ENCODE peak calls at places on chromosomes 4 and X, in eight cellular contexts. R is H9; A is sigmoid colon; S is CD8-positive, alpha-beta T cell; Z is aorta; O is right cardiac atrium; B is A549; Y is GM23248. K is an unnamed sample.

GRCh38 chr4:173516621-173517612 is 13.1 kb downstream of the HAND2 start:
- DNase-seq in Z (no peak), S (no peak), O (peak; percentile 63), A (peak; percentile 83), R (peak; percentile 71), B (no peak), Y (no peak), K (no peak)

GRCh38 chr4:71648448-71648847 is 135.4 kb downstream of the GC start:
- DNase-seq in Y (no peak), B (no peak), Z (no peak), S (no peak), R (no peak), O (no peak), A (no peak), K (no peak)

GRCh38 chrX:68671221-68671620 is 23.8 kb downstream of the STARD8 start:
- DNase-seq in O (no peak), Y (no peak), Z (no peak), A (no peak), B (no peak), S (no peak), R (no peak), K (no peak)

GRCh38 chrX:14964500-14964899 is 91.3 kb downstream of the MOSPD2 start:
- DNase-seq in Y (peak; percentile 40), S (no peak), A (no peak), R (no peak), Z (no peak), B (peak; percentile 3), O (no peak), K (no peak)

GRCh38 chrX:134526399-134526798 is 66.4 kb downstream of the HPRT1 start:
- DNase-seq in B (no peak), O (no peak), S (no peak), Y (peak; percentile 28), R (no peak), A (no peak), Z (no peak), K (no peak)

GRCh38 chr4:45985038-45985437 is 138.8 kb downstream of the GABRG1 start:
- DNase-seq in B (no peak), S (no peak), O (no peak), Y (no peak), A (no peak), Z (no peak), R (no peak), K (no peak)

GRCh38 chr4:174592985-174593335 is 70.7 kb upstream of the HPGD start:
- DNase-seq in R (no peak), S (no peak), Z (no peak), A (no peak), B (peak; percentile 14), O (no peak), Y (peak; percentile 84), K (no peak)

GRCh38 chr4:129668092-129668491 is 572.1 kb downstream of the C4orf33 start:
- DNase-seq in B (no peak), A (no peak), Z (no peak), Y (no peak), O (no peak), R (no peak), S (no peak), K (no peak)

GRCh38 chrX:40928076-40928475 is 157.2 kb upstream of the USP9X start:
- DNase-seq in Y (no peak), Z (no peak), O (no peak), R (no peak), B (no peak), A (no peak), S (no peak), K (no peak)

GRCh38 chrX:104041003-104041402 is 1.2 kb downstream of the H2BW2 start:
- DNase-seq in Y (no peak), A (no peak), O (no peak), S (no peak), Z (no peak), R (no peak), B (no peak), K (no peak)

GRCh38 chrX:17395154-17395553 is 20.2 kb downstream of the NHS start:
- DNase-seq in S (no peak), B (no peak), Y (peak; percentile 27), O (no peak), R (no peak), A (no peak), Z (no peak), K (no peak)

GRCh38 chr4:90226734-90227133 is 99.5 kb downstream of the CCSER1 start:
- DNase-seq in B (no peak), O (no peak), Y (peak; percentile 2), Z (no peak), A (no peak), R (no peak), S (no peak), K (peak; percentile 45)

GRCh38 chrX:129523076-129524055 is at the start of gene SMARCA1:
- DNase-seq in A (peak; percentile 86), R (peak; percentile 63), S (no peak), Y (peak; percentile 43), O (peak; percentile 75), B (peak; percentile 79), Z (peak; percentile 81), K (peak; percentile 87)

GRCh38 chr4:141713185-141713584 is 76.8 kb downstream of the IL15 start:
- DNase-seq in B (no peak), O (no peak), Y (peak; percentile 3), A (no peak), S (no peak), Z (no peak), R (no peak), K (no peak)

GRCh38 chrX:16712116-16712824 is at the start of gene CTPS2:
- DNase-seq in R (peak; percentile 73), Z (peak; percentile 88), O (peak; percentile 83), Y (peak; percentile 75), S (peak; percentile 15), A (peak; percentile 85), B (peak; percentile 69), K (peak; percentile 55)

GRCh38 chrX:118519411-118520205 is 24.0 kb downstream of the DOCK11 start:
- DNase-seq in B (no peak), R (no peak), Z (no peak), O (no peak), A (no peak), Y (peak; percentile 71), S (no peak), K (no peak)

GRCh38 chr4:183182873-183183725 is 84.0 kb downstream of the WWC2 start:
- DNase-seq in S (no peak), A (no peak), O (peak; percentile 65), R (peak; percentile 94), Z (no peak), Y (peak; percentile 92), B (peak; percentile 61), K (peak; percentile 73)

GRCh38 chr4:40264995-40265909 is 68.4 kb downstream of the RHOH start:
- DNase-seq in R (no peak), Z (no peak), B (no peak), A (no peak), O (peak; percentile 73), S (peak; percentile 43), Y (no peak), K (peak; percentile 50)

GRCh38 chrX:103248553-103248952 is 6.4 kb downstream of the TCEAL8 start:
- DNase-seq in A (no peak), Y (peak; percentile 24), B (peak; percentile 16), Z (no peak), R (no peak), S (no peak), O (no peak), K (no peak)

GRCh38 chrX:122913134-122913533 is 270.9 kb upstream of the GRIA3 start:
- DNase-seq in S (no peak), O (no peak), B (no peak), Z (no peak), R (no peak), A (no peak), Y (no peak), K (no peak)

GRCh38 chr4:22607382-22607781 is 85.4 kb upstream of the GBA3 start:
- DNase-seq in A (peak; percentile 71), Y (peak; percentile 52), Z (no peak), S (peak; percentile 13), R (peak; percentile 52), B (peak; percentile 38), O (peak; percentile 75), K (peak; percentile 59)

GRCh38 chr4:83660578-83660977 is 124.7 kb downstream of the GPAT3 start:
- DNase-seq in S (no peak), B (no peak), O (no peak), Z (no peak), A (no peak), R (no peak), Y (no peak), K (no peak)

GRCh38 chr4:56130609-56131150 is 181.9 kb downstream of the CEP135 start:
- DNase-seq in S (no peak), B (no peak), R (no peak), Z (no peak), O (no peak), A (no peak), Y (peak; percentile 23), K (no peak)

DNA sequence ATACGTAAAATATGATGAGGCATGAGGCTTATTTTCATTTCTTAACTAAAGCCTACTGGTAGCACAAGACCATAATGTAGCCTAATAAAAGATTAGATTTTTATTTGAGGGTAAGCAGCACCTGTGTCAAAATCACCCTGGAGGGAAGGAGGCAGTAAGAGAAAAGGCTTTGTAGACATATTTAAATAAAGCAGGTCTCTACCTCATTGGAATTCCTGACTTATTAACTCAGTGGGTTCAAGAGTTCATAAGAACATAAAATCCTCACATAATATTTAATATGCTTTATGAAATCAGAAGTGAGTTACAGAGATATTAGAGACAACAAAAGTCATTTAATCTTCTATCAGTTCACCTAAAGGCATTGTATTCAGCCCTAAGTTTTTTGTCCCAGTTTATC is 261.6 kb upstream of the ANKRD50 start:
- DNase-seq in O (no peak), S (no peak), Y (no peak), R (no peak), B (no peak), A (no peak), Z (no peak), K (no peak)
- H3K4me1 ChIP-seq in O (no peaks in the 10 kb centered on the region), S (no peaks in the 10 kb centered on the region), Y (peaks cover 11% of the 10 kb centered on the region), R (no peaks in the 10 kb centered on the region), B (no peaks in the 10 kb centered on the region), A (no peaks in the 10 kb centered on the region), Z (no peaks in the 10 kb centered on the region), K (no peaks in the 10 kb centered on the region)

GRCh38 chr4:3040447-3041191 is 33.7 kb downstream of the HTT-AS start:
- DNase-seq in Z (no peak), R (no peak), O (peak; percentile 50), B (no peak), A (no peak), Y (no peak), S (no peak), K (no peak)
- H3K4me1 ChIP-seq in Z (no peaks in the 10 kb centered on the region), R (no peaks in the 10 kb centered on the region), O (peaks cover 6% of the 10 kb centered on the region), B (no peaks in the 10 kb centered on the region), A (peaks cover 24% of the 10 kb centered on the region), Y (peaks cover 10% of the 10 kb centered on the region), S (peaks cover 42% of the 10 kb centered on the region), K (no peaks in the 10 kb centered on the region)

GRCh38 chr4:16896871-16897270 is 1.6 kb downstream of the LDB2 start:
- DNase-seq in B (no peak), A (no peak), R (no peak), Z (no peak), S (no peak), Y (peak; percentile 84), O (no peak), K (peak; percentile 40)
- H3K4me1 ChIP-seq in B (no peaks in the 10 kb centered on the region), A (peaks cover 9% of the 10 kb centered on the region), R (peaks cover 8% of the 10 kb centered on the region), Z (no peaks in the 10 kb centered on the region), S (peaks cover 24% of the 10 kb centered on the region), Y (peaks cover 44% of the 10 kb centered on the region), O (peaks cover 1% of the 10 kb centered on the region), K (peaks cover 45% of the 10 kb centered on the region)

DNA sequence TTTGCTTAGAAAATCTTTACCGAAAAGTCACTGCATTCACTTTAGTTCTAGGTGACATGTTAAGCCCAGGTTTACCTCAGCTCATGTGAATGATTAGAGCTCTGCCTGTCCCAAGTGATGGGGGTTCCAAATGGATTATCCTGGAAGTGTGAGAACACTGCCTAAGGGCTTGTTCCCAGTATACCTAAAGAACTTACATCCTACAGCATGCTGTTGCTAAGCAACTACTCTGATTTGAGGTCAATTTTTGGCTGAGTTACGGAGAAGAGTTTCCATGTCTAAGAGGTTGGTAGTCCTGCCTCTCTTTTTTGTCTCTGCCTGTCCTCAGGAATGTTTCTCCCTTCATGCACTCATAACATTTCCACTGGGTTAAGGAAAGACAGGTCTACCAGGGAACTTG is 67.6 kb upstream of the UGT2B15 start:
- DNase-seq in B (no peak), S (no peak), Z (no peak), Y (no peak), A (no peak), O (no peak), R (no peak), K (no peak)
- H3K4me1 ChIP-seq in B (peaks cover 23% of the 10 kb centered on the region), S (no peaks in the 10 kb centered on the region), Z (no peaks in the 10 kb centered on the region), Y (no peaks in the 10 kb centered on the region), A (no peaks in the 10 kb centered on the region), O (no peaks in the 10 kb centered on the region), R (no peaks in the 10 kb centered on the region), K (no peaks in the 10 kb centered on the region)

K was measured in HAP-1.